ENCODE peak calls at places on chromosome 2, in five cellular contexts. O is AG10803, W is Calu3, L is breast epithelium, T is EL. A is an unnamed sample.

GRCh38 chr2:88100489-88100858 is 27.4 kb downstream of the FABP1 start:
- DNase-seq in W (no peak), T (no peak), O (no peak), L (no peak), A (no peak)

GRCh38 chr2:111042772-111043771 is 77.6 kb upstream of the BCL2L11 start:
- DNase-seq in T (no peak), L (no peak), W (no peak), O (no peak), A (no peak)

GRCh38 chr2:232913903-232914302 is 43.8 kb downstream of the SNORC start:
- DNase-seq in T (no peak), L (no peak), O (no peak), W (no peak), A (no peak)

GRCh38 chr2:219987830-219988229 is 360.4 kb downstream of the SLC4A3 start:
- DNase-seq in O (peak), T (peak), L (no peak), W (no peak), A (no peak)

GRCh38 chr2:7449287-7449686 is 532.1 kb downstream of the RNF144A start:
- DNase-seq in L (no peak), W (no peak), O (no peak), T (no peak), A (no peak)

GRCh38 chr2:218722419-218722818 is 11.8 kb downstream of the TTLL4 start:
- DNase-seq in W (no peak), T (no peak), O (no peak), L (no peak), A (no peak)

GRCh38 chr2:173204316-173204715 is 128.7 kb downstream of the MAP3K20 start:
- DNase-seq in T (no peak), L (no peak), W (no peak), O (no peak), A (no peak)

GRCh38 chr2:20543579-20543887 is 96.7 kb downstream of the RHOB start:
- DNase-seq in L (no peak), T (no peak), W (no peak), O (no peak), A (no peak)

GRCh38 chr2:174959787-174960186 is 45.4 kb downstream of the CHN1 start:
- DNase-seq in O (peak), W (no peak), T (no peak), L (no peak), A (no peak)

A was measured in anterior cingulate cortex.